ENCODE peak calls at places on chromosome 14, in seven cellular contexts. I is astrocyte, T is spleen, C is A549, N is HCT116, G is suprapubic skin, V is OCI-LY7. L is an unnamed sample. For H3K4me1, the result is how much of the 10 kb centered on the place peaks cover.

GRCh38 chr14:69354383-69355154 is 43.5 kb downstream of the ERH start:
- DNase-seq in I (no peak), T (peak), C (no peak), N (no peak), G (no peak), V (peak), L (no peak)

GRCh38 chr14:63470877-63471565 is 72.2 kb downstream of the PPP2R5E start:
- DNase-seq in I (peak), T (no peak), C (peak), N (peak), G (no peak), V (no peak), L (no peak)

GRCh38 chr14:87615822-87616679 is 376.9 kb downstream of the GALC start:
- DNase-seq in I (no peak), T (no peak), C (peak), N (peak), G (no peak), V (peak), L (no peak)

GRCh38 chr14:58821421-58821820 is 183.7 kb downstream of the DACT1 start:
- DNase-seq in I (no peak), T (no peak), C (no peak), N (peak), G (no peak), V (no peak), L (no peak)

GRCh38 chr14:26125039-26125438 is 472.8 kb downstream of the NOVA1 start:
- DNase-seq in I (no peak), T (no peak), C (no peak), N (no peak), G (no peak), V (no peak), L (no peak)

GRCh38 chr14:24818054-24818822 is 184.2 kb upstream of the GZMB start:
- DNase-seq in I (peak), T (no peak), C (no peak), N (no peak), G (no peak), V (no peak), L (no peak)

GRCh38 chr14:55645148-55645547 is 65.1 kb downstream of the KTN1 start:
- DNase-seq in I (no peak), T (no peak), C (no peak), N (no peak), G (no peak), V (no peak), L (no peak)

GRCh38 chr14:95507174-95507573 is 9.3 kb downstream of the SYNE3 start:
- DNase-seq in I (peak), T (peak), C (no peak), N (no peak), G (peak), V (no peak), L (peak)

GRCh38 chr14:64422006-64422405 is 33.9 kb downstream of the MTHFD1 start:
- DNase-seq in I (no peak), T (no peak), C (no peak), N (no peak), G (no peak), V (no peak), L (no peak)

GRCh38 chr14:54312166-54312801 is 84.5 kb upstream of the CDKN3 start:
- DNase-seq in I (peak), T (no peak), C (peak), N (peak), G (no peak), V (no peak), L (peak)

GRCh38 chr14:74618078-74618952 is 6.3 kb upstream of the LTBP2 start:
- DNase-seq in I (peak), T (peak), C (peak), N (peak), G (no peak), V (peak), L (peak)

GRCh38 chr14:93974299-93974698 is 2.1 kb downstream of the ASB2 start:
- DNase-seq in I (no peak), T (no peak), C (no peak), N (no peak), G (no peak), V (no peak), L (no peak)

GRCh38 chr14:50388256-50388931 is 8.3 kb downstream of the CDKL1 start:
- DNase-seq in I (no peak), T (peak), C (no peak), N (no peak), G (no peak), V (no peak), L (no peak)

GRCh38 chr14:103361868-103362267 is 23.3 kb upstream of the MARK3 start:
- DNase-seq in I (peak), T (no peak), C (peak), N (peak), G (no peak), V (no peak), L (peak)

GRCh38 chr14:104361921-104362681 is 217.5 kb upstream of the C14orf180 start:
- DNase-seq in I (no peak), T (peak), C (no peak), N (no peak), G (peak), V (no peak), L (peak)

GRCh38 chr14:102949062-102949800 is 26.8 kb downstream of the AMN start:
- DNase-seq in I (peak), T (peak), C (peak), N (no peak), G (peak), V (peak), L (peak)

GRCh38 chr14:81459912-81460311 is 59.8 kb upstream of the STON2 start:
- DNase-seq in I (no peak), T (no peak), C (no peak), N (no peak), G (no peak), V (no peak), L (no peak)

GRCh38 chr14:81465507-81466228 is 65.5 kb upstream of the STON2 start:
- DNase-seq in I (no peak), T (peak), C (no peak), N (no peak), G (no peak), V (no peak), L (no peak)

GRCh38 chr14:81466854-81467253 is 66.7 kb upstream of the STON2 start:
- DNase-seq in I (no peak), T (no peak), C (no peak), N (no peak), G (no peak), V (no peak), L (no peak)

GRCh38 chr14:81459421-81459820 is 59.3 kb upstream of the STON2 start:
- DNase-seq in I (no peak), T (no peak), C (no peak), N (no peak), G (no peak), V (peak), L (no peak)

GRCh38 chr14:81464253-81465001 is 64.3 kb upstream of the STON2 start:
- DNase-seq in I (peak), T (no peak), C (peak), N (peak), G (no peak), V (peak), L (no peak)
- H3K4me3 ChIP-seq in I (peak), T (peak), C (peak), N (peak), G (peak), V (peak), L (peak)

GRCh38 chr14:101867854-101868253 is 96.5 kb upstream of the DYNC1H1 start:
- DNase-seq in I (no peak), T (peak), C (no peak), N (no peak), G (no peak), V (no peak), L (no peak)
- H3K4me1 ChIP-seq in I (under half), T (under half), C (under half), N (under half), G (under half), V (under half), L (under half)

GRCh38 chr14:101628975-101629374 is 67.7 kb downstream of the DIO3 start:
- DNase-seq in I (no peak), T (no peak), C (no peak), N (no peak), G (no peak), V (no peak), L (no peak)
- H3K4me3 ChIP-seq in I (no peak), T (no peak), C (no peak), N (no peak), G (peak), V (no peak), L (no peak)

DNA sequence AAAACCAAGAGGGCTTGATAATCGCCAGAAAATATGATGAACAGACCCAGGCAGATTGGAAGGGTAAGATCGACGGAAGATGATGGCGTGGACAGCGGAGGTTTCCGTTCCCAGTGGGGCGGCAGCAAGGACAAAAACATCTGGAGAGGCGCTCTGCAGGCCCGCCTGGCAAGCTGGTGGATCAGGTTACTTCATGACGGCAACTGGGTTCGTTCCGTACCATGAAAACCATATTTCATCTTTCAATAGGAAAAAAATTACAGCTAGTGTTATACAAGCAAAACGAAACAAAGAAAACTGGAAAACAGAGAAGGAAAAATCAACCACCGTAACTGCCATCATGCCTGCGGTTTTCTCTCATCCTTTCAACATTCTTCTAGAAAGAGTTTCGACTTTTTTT is 210.6 kb downstream of the FOXN3 start:
- DNase-seq in I (no peak), T (no peak), C (no peak), N (no peak), G (no peak), V (no peak), L (no peak)
- H3K4me1 ChIP-seq in I (under half), T (under half), C (under half), N (under half), G (under half), V (under half), L (under half)

DNA sequence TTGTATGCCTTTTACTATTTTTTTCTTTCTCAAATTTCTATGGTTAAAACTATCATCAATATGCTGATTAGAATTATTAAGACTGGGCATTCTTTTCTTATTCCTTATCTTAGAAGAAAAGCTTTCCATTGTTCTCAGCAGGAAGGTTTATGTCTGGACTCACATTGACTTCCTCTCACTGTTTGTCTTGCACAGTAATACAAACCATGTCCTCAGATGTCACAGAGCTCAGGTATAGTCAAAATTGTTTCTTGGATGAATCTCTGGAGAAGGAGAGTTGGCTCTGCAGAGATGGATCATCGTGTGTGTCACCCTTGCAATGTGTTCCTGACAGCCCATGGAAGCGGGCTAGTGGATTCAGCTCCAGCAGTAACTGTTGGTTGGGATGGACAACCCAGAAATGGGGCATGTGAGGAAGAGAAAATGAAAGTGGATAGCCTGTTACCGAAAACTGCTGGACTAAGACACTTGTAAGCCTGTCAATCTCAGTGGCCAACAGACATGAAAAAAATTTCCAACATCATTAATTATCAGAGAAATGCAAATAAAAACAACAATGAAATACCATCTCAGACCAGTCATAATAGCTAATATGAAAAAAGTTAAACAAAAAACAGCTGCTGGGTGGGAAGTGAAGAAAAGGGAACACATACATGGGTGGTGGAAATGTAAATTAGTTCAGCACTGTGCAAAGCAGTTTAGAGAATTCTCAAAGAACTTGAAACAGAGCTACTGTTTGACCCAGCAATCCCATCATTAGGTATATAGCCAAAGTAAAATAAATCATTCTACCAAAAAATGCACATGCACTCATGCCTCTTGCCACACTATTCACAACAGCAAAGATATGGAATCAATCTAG is 967.8 kb downstream of the TMEM121 start:
- DNase-seq in I (no peak), T (no peak), C (no peak), N (no peak), G (no peak), V (no peak), L (no peak)
- H3K4me3 ChIP-seq in I (no peak), T (no peak), C (no peak), N (no peak), G (no peak), V (no peak), L (no peak)

GRCh38 chr14:100673085-100673806 is 53.4 kb upstream of the DLK1 start:
- DNase-seq in I (no peak), T (no peak), C (no peak), N (no peak), G (no peak), V (no peak), L (peak)
- H3K4me1 ChIP-seq in I (under half), T (half or more), C (under half), N (under half), G (under half), V (under half), L (under half)

GRCh38 chr14:23025181-23025788 is 9.4 kb downstream of the PSMB5 start:
- DNase-seq in I (no peak), T (no peak), C (no peak), N (no peak), G (no peak), V (no peak), L (no peak)
- H3K4me3 ChIP-seq in I (no peak), T (no peak), C (no peak), N (no peak), G (no peak), V (no peak), L (no peak)

GRCh38 chr14:98208074-98208675 is 1063.8 kb downstream of the BCL11B start:
- DNase-seq in I (no peak), T (no peak), C (no peak), N (no peak), G (no peak), V (no peak), L (no peak)

GRCh38 chr14:98207466-98207865 is 1064.5 kb downstream of the BCL11B start:
- DNase-seq in I (no peak), T (no peak), C (no peak), N (no peak), G (no peak), V (no peak), L (no peak)

GRCh38 chr14:98208943-98209342 is 1063.1 kb downstream of the BCL11B start:
- DNase-seq in I (no peak), T (no peak), C (no peak), N (no peak), G (no peak), V (no peak), L (no peak)

GRCh38 chr14:98210045-98210678 is 1061.8 kb downstream of the BCL11B start:
- DNase-seq in I (no peak), T (peak), C (no peak), N (no peak), G (no peak), V (no peak), L (no peak)
- H3K4me1 ChIP-seq in I (under half), T (under half), C (under half), N (under half), G (under half), V (under half), L (under half)

L was measured in RWPE2.